ENCODE peak calls at places on chromosomes 2 and 18, in eight cellular contexts. P, A, L, C, E, T, U and Y are unnamed samples.

GRCh38 chr2:58620127-58620526 is 379.0 kb upstream of the FANCL start:
- DNase-seq in P (no peak), A (no peak), L (no peak), C (no peak), E (no peak), T (no peak), U (no peak), Y (no peak)

GRCh38 chr18:22210331-22210754 is 41.0 kb downstream of the GATA6 start:
- DNase-seq in P (peak), A (no peak), L (no peak), C (no peak), E (peak), T (no peak), U (peak), Y (peak)

GRCh38 chr2:98560256-98560771 is 48.0 kb downstream of the COA5 start:
- DNase-seq in P (peak), A (peak), L (no peak), C (no peak), E (peak), T (no peak), U (peak), Y (no peak)

GRCh38 chr2:182144780-182145170 is 159.1 kb downstream of the PPP1R1C start:
- DNase-seq in P (no peak), A (peak), L (no peak), C (no peak), E (no peak), T (no peak), U (no peak), Y (peak)

GRCh38 chr18:57657566-57657965 is 35.9 kb upstream of the NARS1 start:
- DNase-seq in P (no peak), A (no peak), L (no peak), C (no peak), E (no peak), T (no peak), U (peak), Y (peak)

GRCh38 chr2:9897796-9898195 is 53.7 kb upstream of the GRHL1 start:
- DNase-seq in P (no peak), A (no peak), L (no peak), C (no peak), E (no peak), T (no peak), U (peak), Y (no peak)

GRCh38 chr18:3447035-3447894 is 2.7 kb upstream of the TGIF1 start:
- DNase-seq in P (peak), A (peak), L (no peak), C (no peak), E (peak), T (no peak), U (peak), Y (peak)

GRCh38 chr2:48469731-48470130 is 60.2 kb upstream of the STON1 start:
- DNase-seq in P (no peak), A (no peak), L (no peak), C (no peak), E (no peak), T (no peak), U (no peak), Y (no peak)

GRCh38 chr2:135373702-135374101 is 157.3 kb downstream of the ZRANB3 start:
- DNase-seq in P (no peak), A (no peak), L (no peak), C (no peak), E (no peak), T (no peak), U (no peak), Y (no peak)

GRCh38 chr2:62265116-62265515 is 69.2 kb downstream of the B3GNT2 start:
- DNase-seq in P (no peak), A (no peak), L (no peak), C (no peak), E (no peak), T (no peak), U (no peak), Y (no peak)

GRCh38 chr2:160367887-160368286 is 125.7 kb downstream of the RBMS1 start:
- DNase-seq in P (peak), A (no peak), L (no peak), C (no peak), E (peak), T (no peak), U (peak), Y (no peak)

GRCh38 chr2:200467806-200468686 is 41.8 kb downstream of the KCTD18 start:
- DNase-seq in P (no peak), A (no peak), L (no peak), C (no peak), E (no peak), T (no peak), U (no peak), Y (no peak)

GRCh38 chr2:43073373-43073772 is 153.0 kb downstream of the ZFP36L2 start:
- DNase-seq in P (no peak), A (peak), L (no peak), C (no peak), E (no peak), T (no peak), U (peak), Y (no peak)

GRCh38 chr2:68287580-68288441 is 31.9 kb downstream of the CNRIP1 start:
- DNase-seq in P (peak), A (no peak), L (no peak), C (no peak), E (no peak), T (no peak), U (peak), Y (no peak)

GRCh38 chr2:25808006-25808383 is 70.3 kb downstream of the ASXL2 start:
- DNase-seq in P (peak), A (no peak), L (no peak), C (no peak), E (no peak), T (no peak), U (peak), Y (no peak)

GRCh38 chr18:71027531-71027930 is 738.7 kb downstream of the SOCS6 start:
- DNase-seq in P (no peak), A (no peak), L (no peak), C (no peak), E (no peak), T (no peak), U (no peak), Y (no peak)

GRCh38 chr2:216757532-216757931 is 62.2 kb upstream of the IGFBP5 start:
- DNase-seq in P (no peak), A (no peak), L (no peak), C (no peak), E (no peak), T (no peak), U (no peak), Y (no peak)

GRCh38 chr2:88258208-88258607 is 88.1 kb downstream of the THNSL2 start:
- DNase-seq in P (no peak), A (no peak), L (no peak), C (no peak), E (no peak), T (no peak), U (no peak), Y (no peak)

GRCh38 chr2:162007447-162008040 is 66.5 kb downstream of the DPP4 start:
- DNase-seq in P (no peak), A (no peak), L (no peak), C (no peak), E (peak), T (no peak), U (no peak), Y (peak)

GRCh38 chr2:195721042-195721441 is 64.0 kb downstream of the SLC39A10 start:
- DNase-seq in P (no peak), A (no peak), L (no peak), C (no peak), E (no peak), T (no peak), U (no peak), Y (no peak)

GRCh38 chr2:197274349-197274748 is 36.2 kb downstream of the ANKRD44 start:
- DNase-seq in P (no peak), A (no peak), L (no peak), C (no peak), E (no peak), T (no peak), U (no peak), Y (no peak)

GRCh38 chr2:54808642-54809041 is 85.2 kb downstream of the EML6 start:
- DNase-seq in P (no peak), A (no peak), L (no peak), C (no peak), E (no peak), T (no peak), U (peak), Y (no peak)